ENCODE peak calls at places on chromosome 18, in nine cellular contexts. L, B, T, Q, J, H, K, S and G are unnamed samples.

GRCh38 chr18:77700051-77700450 is 450.4 kb downstream of the GALR1 start:
- DNase-seq in L (no peak), T (no peak), Q (no peak), K (peak), H (no peak), S (no peak), J (no peak), B (no peak), G (no peak)

GRCh38 chr18:13103366-13103765 is 112.2 kb downstream of the CEP192 start:
- DNase-seq in L (no peak), T (no peak), S (no peak), J (no peak), B (no peak), H (no peak), Q (no peak), K (peak), G (no peak)

GRCh38 chr18:44231936-44232335 is 448.8 kb upstream of the SETBP1 start:
- DNase-seq in H (no peak), B (no peak), S (no peak), Q (no peak), J (no peak), L (no peak), T (no peak), K (no peak), G (no peak)

GRCh38 chr18:10370716-10371115 is 83.7 kb upstream of the APCDD1 start:
- DNase-seq in H (no peak), J (no peak), L (no peak), Q (no peak), K (no peak), T (no peak), B (no peak), S (no peak), G (no peak)

GRCh38 chr18:13696961-13697360 is 29.4 kb downstream of the FAM210A start:
- DNase-seq in B (no peak), J (no peak), K (peak), T (no peak), S (no peak), Q (no peak), L (no peak), H (no peak), G (no peak)

GRCh38 chr18:61893971-61894750 is 1.4 kb upstream of the RNF152 start:
- DNase-seq in Q (peak), K (peak), T (peak), S (peak), B (peak), L (no peak), H (peak), J (peak), G (peak)

GRCh38 chr18:79950440-79951341 is 762 bp downstream of the SLC66A2 start:
- DNase-seq in H (no peak), T (no peak), L (no peak), K (peak), S (peak), J (no peak), Q (no peak), B (no peak), G (no peak)

GRCh38 chr18:79395761-79396404 is at the start of gene NFATC1:
- DNase-seq in Q (peak), J (peak), H (peak), L (no peak), K (peak), T (peak), B (no peak), S (peak), G (peak)

GRCh38 chr18:14086459-14087231 is 45.6 kb downstream of the ZNF519 start:
- DNase-seq in Q (no peak), H (no peak), J (no peak), T (no peak), K (peak), B (peak), S (peak), L (peak), G (peak)

GRCh38 chr18:35376393-35376741 is 770 bp downstream of the ZNF396 start:
- DNase-seq in T (no peak), H (no peak), B (no peak), K (no peak), Q (no peak), J (peak), S (peak), L (no peak), G (no peak)

GRCh38 chr18:21393986-21394385 is 152.0 kb downstream of the GREB1L start:
- DNase-seq in S (no peak), B (no peak), J (no peak), L (no peak), Q (no peak), H (no peak), K (peak), T (no peak), G (no peak)

GRCh38 chr18:51425889-51426288 is 228.4 kb upstream of the MEX3C start:
- DNase-seq in T (no peak), K (peak), B (no peak), H (no peak), J (no peak), L (no peak), Q (no peak), S (no peak), G (no peak)

GRCh38 chr18:36249392-36249791 is 48.1 kb upstream of the FHOD3 start:
- DNase-seq in B (no peak), H (no peak), S (no peak), K (no peak), L (no peak), Q (no peak), T (no peak), J (no peak), G (no peak)

GRCh38 chr18:61669320-61669719 is 223.5 kb downstream of the RNF152 start:
- DNase-seq in Q (no peak), L (no peak), S (no peak), T (no peak), J (no peak), H (no peak), B (no peak), K (peak), G (no peak)